ENCODE peak calls at places on chromosomes 4 and X, in six cellular contexts. K, A, V, Z, R and Q are unnamed samples.

GRCh38 chr4:159070742-159071141 is 32.1 kb upstream of the RAPGEF2 start:
- DNase-seq in A (no peak), K (peak), V (peak), R (no peak), Z (no peak), Q (no peak)

GRCh38 chrX:6778547-6779231 is 243.8 kb upstream of the VCX3A start:
- DNase-seq in Z (no peak), R (peak), K (no peak), A (peak), V (no peak), Q (no peak)

GRCh38 chr4:57080781-57081650 is 29.2 kb downstream of the IGFBP7 start:
- DNase-seq in A (no peak), K (peak), V (peak), R (no peak), Z (peak), Q (no peak)

GRCh38 chr4:6892190-6892908 is 17.3 kb upstream of the TBC1D14 start:
- DNase-seq in R (peak), Z (peak), A (peak), K (peak), V (peak), Q (no peak)

GRCh38 chrX:19739683-19740082 is 147.7 kb downstream of the SH3KBP1 start:
- DNase-seq in Z (peak), A (peak), V (peak), R (peak), K (peak), Q (peak)

GRCh38 chrX:129843209-129843458 is 552 bp downstream of the ZDHHC9 start:
- DNase-seq in A (peak), V (no peak), Z (peak), K (no peak), R (no peak), Q (no peak)

GRCh38 chr4:9804918-9805317 is 23.5 kb downstream of the DRD5 start:
- DNase-seq in K (no peak), V (no peak), Z (no peak), R (no peak), A (no peak), Q (no peak)

GRCh38 chrX:154730271-154730883 is 20.5 kb downstream of the GAB3 start:
- DNase-seq in Z (no peak), K (peak), V (peak), R (no peak), A (no peak), Q (peak)

GRCh38 chr4:119653990-119654389 is 25.4 kb upstream of the PDE5A start:
- DNase-seq in R (no peak), A (no peak), K (no peak), V (no peak), Z (no peak), Q (no peak)

GRCh38 chrX:119118780-119119395 is 8.7 kb downstream of the KIAA1210 start:
- DNase-seq in R (peak), K (peak), A (peak), Z (peak), V (peak), Q (peak)

GRCh38 chrX:50081282-50081955 is 119.4 kb downstream of the AKAP4 start:
- DNase-seq in Z (peak), R (peak), A (peak), V (peak), K (peak), Q (no peak)

GRCh38 chrX:45750639-45751038 is 550.0 kb upstream of the DIPK2B start:
- DNase-seq in A (no peak), R (no peak), K (no peak), V (no peak), Z (no peak), Q (no peak)

DNA sequence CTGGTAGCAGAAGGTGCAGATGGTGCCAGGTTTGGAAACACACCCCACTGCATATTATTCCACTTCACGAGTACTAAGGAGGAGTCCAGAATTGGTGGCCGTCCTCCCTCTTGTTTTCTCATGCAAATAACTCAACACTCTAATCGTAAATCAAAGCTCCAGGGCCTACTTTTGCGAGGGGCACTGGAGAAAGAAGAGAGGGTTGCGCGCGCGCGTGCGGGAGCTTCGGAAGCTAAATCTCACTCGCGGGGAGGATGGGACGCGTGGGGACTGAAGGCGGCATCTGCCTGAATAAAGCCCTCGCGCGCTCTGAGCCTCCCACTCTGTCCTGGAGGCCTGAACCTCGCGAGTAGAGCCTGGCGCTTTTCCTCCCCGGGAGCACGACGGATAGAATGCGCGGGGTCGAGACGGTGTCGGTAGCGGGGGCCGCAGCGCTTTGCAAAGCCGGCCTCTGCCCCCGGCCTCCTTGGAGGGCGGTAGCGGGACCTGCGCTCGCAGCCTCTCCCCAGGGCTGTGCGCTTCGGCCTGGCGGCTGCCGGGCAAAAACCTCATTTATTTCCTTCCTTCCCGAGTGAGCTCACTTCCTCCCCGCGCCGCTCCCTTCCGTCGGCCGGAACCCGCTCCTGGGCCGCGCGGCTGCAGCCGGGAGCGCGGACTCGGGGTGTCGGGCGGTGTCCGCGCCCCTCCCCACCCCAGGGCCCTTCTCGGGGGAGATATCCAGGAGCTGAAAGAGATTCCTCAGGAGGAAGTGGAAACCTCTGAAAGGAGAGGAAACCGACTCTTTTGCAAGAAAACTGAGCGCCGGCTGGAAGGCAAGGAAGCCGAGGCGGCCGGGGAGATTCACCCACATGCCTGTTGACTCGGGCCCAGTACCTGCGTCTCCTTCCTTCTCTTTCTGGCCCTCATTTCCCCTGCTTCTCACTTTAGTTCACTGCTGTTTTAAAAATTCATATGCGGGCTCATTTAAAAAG is 20.7 kb downstream of the HAND2 start:
- DNase-seq in V (no peak), Z (peak), R (peak), A (peak), K (peak), Q (no peak)
- TF ChIP-seq EZH2 in V (no peak), Z (peak), R (peak), A (peak), K (peak), Q (no peak)

DNA sequence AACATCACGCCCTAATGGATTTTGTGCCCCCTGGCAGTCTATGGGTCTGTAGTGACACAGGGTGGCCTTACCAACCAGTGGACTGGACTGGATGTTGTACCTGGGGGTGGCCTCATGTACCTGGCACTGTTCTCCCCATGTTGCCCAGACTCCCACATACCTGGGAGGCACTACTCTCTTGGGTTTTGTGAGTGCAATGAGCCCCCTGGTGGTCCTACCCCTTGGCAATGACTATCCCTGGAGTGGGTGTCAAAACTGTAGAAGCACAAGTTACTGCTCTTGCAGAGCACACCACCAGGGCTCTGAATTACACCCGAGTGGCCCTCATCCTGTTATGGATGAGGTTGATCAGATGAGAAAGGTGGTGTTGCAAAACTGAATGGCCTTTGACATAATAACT is 57.8 kb upstream of the CCDC149 start:
- DNase-seq in R (no peak), K (no peak), V (no peak), A (no peak), Z (no peak), Q (no peak)
- TF ChIP-seq CTCF in R (peak), K (no peak), V (no peak), A (no peak), Z (no peak), Q (no peak)

GRCh38 chr4:133150643-133151300 is 1.7 kb downstream of the PCDH10 start:
- DNase-seq in V (no peak), Z (peak), K (peak), A (peak), R (peak), Q (no peak)

GRCh38 chr4:133149364-133149695 is 236 bp downstream of the PCDH10 start:
- DNase-seq in R (no peak), A (no peak), Z (no peak), V (no peak), K (no peak), Q (no peak)

GRCh38 chr4:133151301-133151680 is 2.2 kb downstream of the PCDH10 start:
- DNase-seq in V (no peak), A (peak), R (peak), Z (no peak), K (peak), Q (no peak)

GRCh38 chr4:133148690-133149363 is at the start of gene PCDH10:
- DNase-seq in A (peak), R (peak), V (peak), K (peak), Z (peak), Q (no peak)

DNA sequence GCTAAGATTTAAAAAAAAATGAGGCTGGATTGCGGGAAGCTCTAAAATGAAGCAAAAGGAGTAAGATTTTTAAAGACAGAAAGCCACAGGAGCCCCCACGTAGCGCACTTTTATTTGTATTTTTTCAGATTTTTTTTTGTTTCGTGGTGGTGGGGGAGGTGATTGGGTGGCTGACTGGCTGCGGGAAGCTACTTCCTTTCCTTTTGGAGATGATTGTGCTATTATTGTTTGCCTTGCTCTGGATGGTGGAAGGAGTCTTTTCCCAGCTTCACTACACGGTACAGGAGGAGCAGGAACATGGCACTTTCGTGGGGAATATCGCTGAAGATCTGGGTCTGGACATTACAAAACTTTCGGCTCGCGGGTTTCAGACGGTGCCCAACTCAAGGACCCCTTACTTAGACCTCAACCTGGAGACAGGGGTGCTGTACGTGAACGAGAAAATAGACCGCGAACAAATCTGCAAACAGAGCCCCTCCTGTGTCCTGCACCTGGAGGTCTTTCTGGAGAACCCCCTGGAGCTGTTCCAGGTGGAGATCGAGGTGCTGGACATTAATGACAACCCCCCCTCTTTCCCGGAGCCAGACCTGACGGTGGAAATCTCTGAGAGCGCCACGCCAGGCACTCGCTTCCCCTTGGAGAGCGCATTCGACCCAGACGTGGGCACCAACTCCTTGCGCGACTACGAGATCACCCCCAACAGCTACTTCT is 993 bp downstream of the PCDH10 start:
- DNase-seq in V (no peak), Z (no peak), R (peak), K (peak), A (no peak), Q (no peak)
- TF ChIP-seq EZH2 in V (no peak), Z (no peak), R (peak), K (no peak), A (peak), Q (no peak)

DNA sequence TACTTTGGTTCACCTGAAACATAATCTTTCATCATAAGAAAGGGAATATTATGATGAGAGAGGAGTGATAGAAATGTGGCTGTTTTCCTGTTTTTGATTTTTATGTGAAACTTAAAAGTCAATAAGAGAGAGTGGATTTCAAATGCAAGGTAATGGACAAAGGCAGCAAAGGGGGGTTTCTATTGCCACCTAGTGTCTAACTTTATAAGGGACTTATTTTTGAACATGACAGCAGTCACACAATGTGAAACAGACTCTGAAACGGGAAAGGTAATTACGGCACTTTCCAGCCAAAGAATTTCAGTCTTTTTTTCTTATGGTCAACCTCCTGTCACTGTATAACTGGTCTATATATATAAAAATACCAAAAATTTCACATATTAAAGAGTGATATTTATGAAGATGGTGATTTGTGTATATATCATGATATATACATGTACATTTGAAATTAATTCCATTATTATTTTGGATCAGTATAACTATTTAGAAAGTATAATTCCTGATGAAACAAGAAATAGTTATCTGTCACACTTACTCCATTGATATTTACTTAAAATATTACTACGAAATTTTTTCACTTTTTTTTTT is 127.1 kb downstream of the FBXO8 start:
- DNase-seq in R (peak), V (peak), A (peak), K (peak), Z (peak), Q (no peak)
- TF ChIP-seq CTCF in R (peak), V (peak), A (peak), K (peak), Z (peak), Q (peak)